ENCODE peak calls at places on chromosomes 5 and 9, in five cellular contexts. One of them, this sample, is unnamed.

GRCh38 chr9:104810421-104811339 is 46.8 kb downstream of the NIPSNAP3B start:
- DNase-seq in fibroblast of the aortic adventitia: peak
- DNase-seq in astrocyte: peak
- DNase-seq in CD8-positive, alpha-beta T cell: no peak
- DNase-seq in GM12865: no peak
- DNase-seq in this sample: peak

GRCh38 chr5:88944751-88945507 is 61.9 kb upstream of the MEF2C start:
- DNase-seq in fibroblast of the aortic adventitia: peak
- DNase-seq in astrocyte: peak
- DNase-seq in CD8-positive, alpha-beta T cell: no peak
- DNase-seq in GM12865: no peak
- DNase-seq in this sample: no peak

GRCh38 chr9:116520218-116520617 is 166.9 kb upstream of the TRIM32 start:
- DNase-seq in fibroblast of the aortic adventitia: no peak
- DNase-seq in astrocyte: no peak
- DNase-seq in CD8-positive, alpha-beta T cell: no peak
- DNase-seq in GM12865: no peak
- DNase-seq in this sample: no peak

GRCh38 chr5:31471040-31471439 is 60.9 kb downstream of the DROSHA start:
- DNase-seq in fibroblast of the aortic adventitia: no peak
- DNase-seq in astrocyte: no peak
- DNase-seq in CD8-positive, alpha-beta T cell: no peak
- DNase-seq in GM12865: no peak
- DNase-seq in this sample: no peak

GRCh38 chr5:35319231-35320002 is 89.1 kb upstream of the PRLR start:
- DNase-seq in fibroblast of the aortic adventitia: no peak
- DNase-seq in astrocyte: peak
- DNase-seq in CD8-positive, alpha-beta T cell: no peak
- DNase-seq in GM12865: peak
- DNase-seq in this sample: peak

GRCh38 chr9:79629721-79630120 is 58.0 kb downstream of the TLE4 start:
- DNase-seq in fibroblast of the aortic adventitia: no peak
- DNase-seq in astrocyte: no peak
- DNase-seq in CD8-positive, alpha-beta T cell: no peak
- DNase-seq in GM12865: no peak
- DNase-seq in this sample: no peak

GRCh38 chr9:111661802-111662491 is 542 bp downstream of the GNG10 start:
- DNase-seq in fibroblast of the aortic adventitia: peak
- DNase-seq in astrocyte: peak
- DNase-seq in CD8-positive, alpha-beta T cell: peak
- DNase-seq in GM12865: peak
- DNase-seq in this sample: peak

GRCh38 chr5:157682257-157682656 is 10.9 kb downstream of the C5orf52 start:
- DNase-seq in fibroblast of the aortic adventitia: no peak
- DNase-seq in astrocyte: no peak
- DNase-seq in CD8-positive, alpha-beta T cell: no peak
- DNase-seq in GM12865: no peak
- DNase-seq in this sample: no peak

GRCh38 chr5:181152406-181152805 is 5.0 kb downstream of the OR2V2 start:
- DNase-seq in fibroblast of the aortic adventitia: no peak
- DNase-seq in astrocyte: no peak
- DNase-seq in CD8-positive, alpha-beta T cell: no peak
- DNase-seq in GM12865: no peak
- DNase-seq in this sample: peak

GRCh38 chr9:105608685-105609598 is 51.0 kb downstream of the FKTN start:
- DNase-seq in fibroblast of the aortic adventitia: peak
- DNase-seq in astrocyte: peak
- DNase-seq in CD8-positive, alpha-beta T cell: no peak
- DNase-seq in GM12865: peak
- DNase-seq in this sample: peak

GRCh38 chr9:88828492-88828974 is 162.7 kb upstream of the S1PR3 start:
- DNase-seq in fibroblast of the aortic adventitia: peak
- DNase-seq in astrocyte: no peak
- DNase-seq in CD8-positive, alpha-beta T cell: no peak
- DNase-seq in GM12865: no peak
- DNase-seq in this sample: no peak

GRCh38 chr5:17213938-17214337 is 3.5 kb upstream of the BASP1 start:
- DNase-seq in fibroblast of the aortic adventitia: no peak
- DNase-seq in astrocyte: no peak
- DNase-seq in CD8-positive, alpha-beta T cell: no peak
- DNase-seq in GM12865: no peak
- DNase-seq in this sample: no peak

GRCh38 chr5:160438316-160439204 is 16.9 kb downstream of the PTTG1 start:
- DNase-seq in fibroblast of the aortic adventitia: peak
- DNase-seq in astrocyte: peak
- DNase-seq in CD8-positive, alpha-beta T cell: peak
- DNase-seq in GM12865: peak
- DNase-seq in this sample: peak

GRCh38 chr5:32725994-32726659 is 15.0 kb downstream of the NPR3 start:
- DNase-seq in fibroblast of the aortic adventitia: no peak
- DNase-seq in astrocyte: no peak
- DNase-seq in CD8-positive, alpha-beta T cell: no peak
- DNase-seq in GM12865: no peak
- DNase-seq in this sample: no peak

GRCh38 chr9:93286252-93287188 is 102.6 kb downstream of the WNK2 start:
- DNase-seq in fibroblast of the aortic adventitia: no peak
- DNase-seq in astrocyte: no peak
- DNase-seq in CD8-positive, alpha-beta T cell: no peak
- DNase-seq in GM12865: no peak
- DNase-seq in this sample: no peak

GRCh38 chr9:79213417-79214125 is 358.2 kb upstream of the TLE4 start:
- DNase-seq in fibroblast of the aortic adventitia: peak
- DNase-seq in astrocyte: peak
- DNase-seq in CD8-positive, alpha-beta T cell: no peak
- DNase-seq in GM12865: no peak
- DNase-seq in this sample: no peak

GRCh38 chr9:137255448-137256114 is 454 bp downstream of the NELFB start:
- DNase-seq in fibroblast of the aortic adventitia: peak
- DNase-seq in astrocyte: no peak
- DNase-seq in CD8-positive, alpha-beta T cell: peak
- DNase-seq in GM12865: peak
- DNase-seq in this sample: peak

GRCh38 chr9:74645007-74645639 is 148.0 kb downstream of the RORB start:
- DNase-seq in fibroblast of the aortic adventitia: peak
- DNase-seq in astrocyte: no peak
- DNase-seq in CD8-positive, alpha-beta T cell: no peak
- DNase-seq in GM12865: peak
- DNase-seq in this sample: peak

GRCh38 chr9:126945682-126946081 is 31.1 kb downstream of the RALGPS1 start:
- DNase-seq in fibroblast of the aortic adventitia: no peak
- DNase-seq in astrocyte: no peak
- DNase-seq in CD8-positive, alpha-beta T cell: no peak
- DNase-seq in GM12865: no peak
- DNase-seq in this sample: no peak

GRCh38 chr9:137221477-137222111 is 446 bp downstream of the RNF208 start:
- DNase-seq in fibroblast of the aortic adventitia: no peak
- DNase-seq in astrocyte: no peak
- DNase-seq in CD8-positive, alpha-beta T cell: no peak
- DNase-seq in GM12865: no peak
- DNase-seq in this sample: no peak

GRCh38 chr5:71883745-71884103 is 164.6 kb downstream of the CARTPT start:
- DNase-seq in fibroblast of the aortic adventitia: peak
- DNase-seq in astrocyte: no peak
- DNase-seq in CD8-positive, alpha-beta T cell: no peak
- DNase-seq in GM12865: no peak
- DNase-seq in this sample: no peak

GRCh38 chr5:175344331-175345200 is 99.4 kb downstream of the DRD1 start:
- DNase-seq in fibroblast of the aortic adventitia: peak
- DNase-seq in astrocyte: peak
- DNase-seq in CD8-positive, alpha-beta T cell: no peak
- DNase-seq in GM12865: no peak
- DNase-seq in this sample: no peak

GRCh38 chr9:131218370-131218769 is 57.9 kb downstream of the FAM78A start:
- DNase-seq in fibroblast of the aortic adventitia: no peak
- DNase-seq in astrocyte: no peak
- DNase-seq in CD8-positive, alpha-beta T cell: no peak
- DNase-seq in GM12865: no peak
- DNase-seq in this sample: no peak

GRCh38 chr9:120524038-120524437 is 55.9 kb downstream of the CDK5RAP2 start:
- DNase-seq in fibroblast of the aortic adventitia: no peak
- DNase-seq in astrocyte: no peak
- DNase-seq in CD8-positive, alpha-beta T cell: no peak
- DNase-seq in GM12865: no peak
- DNase-seq in this sample: no peak

GRCh38 chr9:38263534-38263933 is 129.0 kb upstream of the ALDH1B1 start:
- DNase-seq in fibroblast of the aortic adventitia: peak
- DNase-seq in astrocyte: peak
- DNase-seq in CD8-positive, alpha-beta T cell: no peak
- DNase-seq in GM12865: peak
- DNase-seq in this sample: peak

GRCh38 chr5:150301170-150301505 is 1.6 kb downstream of the ARSI start:
- DNase-seq in fibroblast of the aortic adventitia: peak
- DNase-seq in astrocyte: peak
- DNase-seq in CD8-positive, alpha-beta T cell: no peak
- DNase-seq in GM12865: no peak
- DNase-seq in this sample: peak

DNA sequence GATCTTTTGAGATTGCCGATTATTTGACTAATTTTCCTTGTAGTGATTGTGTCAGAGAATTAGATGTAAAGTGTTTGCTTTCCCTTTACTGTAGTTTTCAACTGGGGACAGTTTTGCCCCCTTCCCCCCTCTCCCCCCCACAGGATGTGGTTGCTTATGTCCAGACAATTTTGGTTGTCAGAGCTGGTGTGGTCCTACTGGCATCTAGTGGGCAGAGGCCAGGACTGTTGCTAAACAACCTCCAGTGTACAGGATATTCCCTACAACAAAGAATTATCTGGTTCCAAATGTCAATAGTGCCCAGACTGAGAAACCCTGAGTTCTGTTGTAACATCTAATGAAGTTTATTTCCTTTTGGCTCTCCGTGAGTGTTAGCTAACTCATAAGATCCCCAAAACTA is 20.0 kb downstream of the TMEFF1 start:
- DNase-seq in fibroblast of the aortic adventitia: peak
- DNase-seq in astrocyte: peak
- DNase-seq in CD8-positive, alpha-beta T cell: no peak
- DNase-seq in GM12865: peak
- DNase-seq in this sample: no peak
- TF ChIP-seq CTCF in fibroblast of the aortic adventitia: peak
- TF ChIP-seq CTCF in astrocyte: peak
- TF ChIP-seq CTCF in CD8-positive, alpha-beta T cell: no peak
- TF ChIP-seq CTCF in GM12865: no peak
- TF ChIP-seq CTCF in this sample: no peak

GRCh38 chr5:169548315-169548714 is 35.3 kb upstream of the SPDL1 start:
- DNase-seq in fibroblast of the aortic adventitia: peak
- DNase-seq in astrocyte: peak
- DNase-seq in CD8-positive, alpha-beta T cell: no peak
- DNase-seq in GM12865: peak
- DNase-seq in this sample: peak
- TF ChIP-seq CTCF in fibroblast of the aortic adventitia: peak
- TF ChIP-seq CTCF in astrocyte: peak
- TF ChIP-seq CTCF in CD8-positive, alpha-beta T cell: no peak
- TF ChIP-seq CTCF in GM12865: no peak
- TF ChIP-seq CTCF in this sample: peak

GRCh38 chr9:72855890-72856523 is 96.8 kb downstream of the ALDH1A1 start:
- DNase-seq in fibroblast of the aortic adventitia: no peak
- DNase-seq in astrocyte: no peak
- DNase-seq in CD8-positive, alpha-beta T cell: no peak
- DNase-seq in GM12865: no peak
- DNase-seq in this sample: no peak

GRCh38 chr9:72857632-72858011 is 95.2 kb downstream of the ALDH1A1 start:
- DNase-seq in fibroblast of the aortic adventitia: no peak
- DNase-seq in astrocyte: no peak
- DNase-seq in CD8-positive, alpha-beta T cell: no peak
- DNase-seq in GM12865: no peak
- DNase-seq in this sample: no peak

GRCh38 chr9:72858089-72858912 is 94.6 kb downstream of the ALDH1A1 start:
- DNase-seq in fibroblast of the aortic adventitia: peak
- DNase-seq in astrocyte: no peak
- DNase-seq in CD8-positive, alpha-beta T cell: no peak
- DNase-seq in GM12865: no peak
- DNase-seq in this sample: no peak

GRCh38 chr9:72855321-72855720 is 97.5 kb downstream of the ALDH1A1 start:
- DNase-seq in fibroblast of the aortic adventitia: no peak
- DNase-seq in astrocyte: no peak
- DNase-seq in CD8-positive, alpha-beta T cell: no peak
- DNase-seq in GM12865: no peak
- DNase-seq in this sample: peak

GRCh38 chr9:72856985-72857631 is 95.7 kb downstream of the ALDH1A1 start:
- DNase-seq in fibroblast of the aortic adventitia: peak
- DNase-seq in astrocyte: peak
- DNase-seq in CD8-positive, alpha-beta T cell: no peak
- DNase-seq in GM12865: peak
- DNase-seq in this sample: peak
- TF ChIP-seq CTCF in fibroblast of the aortic adventitia: peak
- TF ChIP-seq CTCF in astrocyte: peak
- TF ChIP-seq CTCF in CD8-positive, alpha-beta T cell: no peak
- TF ChIP-seq CTCF in GM12865: peak
- TF ChIP-seq CTCF in this sample: peak

DNA sequence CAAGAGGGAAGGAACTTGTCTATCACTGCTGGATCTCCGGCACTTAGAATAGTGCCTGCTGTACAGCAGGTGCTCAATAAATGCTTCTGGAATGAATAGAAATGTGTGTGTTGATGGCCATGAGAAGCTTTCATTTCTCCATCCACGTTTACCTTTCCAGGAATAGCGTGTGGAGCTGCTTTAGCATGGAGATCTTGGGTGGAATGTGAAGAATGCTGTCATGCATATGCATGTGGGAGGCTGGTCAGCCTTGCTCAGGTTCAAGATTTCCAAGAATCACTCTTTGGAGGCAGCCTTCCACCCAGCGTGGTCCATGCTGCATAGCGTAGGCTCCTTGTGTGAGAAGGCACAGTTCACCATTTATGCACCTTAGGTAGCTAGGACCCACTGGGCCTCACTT is 19.2 kb downstream of the COL15A1 start:
- DNase-seq in fibroblast of the aortic adventitia: no peak
- DNase-seq in astrocyte: peak
- DNase-seq in CD8-positive, alpha-beta T cell: no peak
- DNase-seq in GM12865: no peak
- DNase-seq in this sample: no peak
- TF ChIP-seq CTCF in fibroblast of the aortic adventitia: no peak
- TF ChIP-seq CTCF in astrocyte: no peak
- TF ChIP-seq CTCF in CD8-positive, alpha-beta T cell: no peak
- TF ChIP-seq CTCF in GM12865: no peak
- TF ChIP-seq CTCF in this sample: no peak

This sample was measured in epithelial cell of esophagus.